ENCODE peak calls at places on chromosomes 16 and 17, in ten cellular contexts. U is CD8-positive, alpha-beta T cell; E is OCI-LY7; N is dorsolateral prefrontal cortex; I is lower leg skin; O is uterus; B is lung; X is GM12865; Y is testis; G is tibial nerve. M is an unnamed sample.

GRCh38 chr17:35312790-35313711 is 60.4 kb downstream of the SLFN11 start:
- DNase-seq in U (peak; percentile 90), E (peak; percentile 66), N (no peak), I (peak; percentile 88), O (peak; percentile 51), B (peak; percentile 47), X (peak; percentile 84), Y (peak; percentile 53), G (no peak), M (peak; percentile 42)

GRCh38 chr17:68155692-68156091 is 92.2 kb upstream of the AMZ2 start:
- DNase-seq in U (no peak), E (no peak), N (no peak), I (no peak), O (no peak), B (no peak), X (no peak), Y (no peak), G (no peak), M (no peak)

GRCh38 chr16:86824751-86825310 is 246.5 kb downstream of the FOXL1 start:
- DNase-seq in U (no peak), E (no peak), N (no peak), I (peak; percentile 69), O (no peak), B (no peak), X (no peak), Y (no peak), G (no peak), M (no peak)

GRCh38 chr17:36590082-36590481 is 1.6 kb upstream of the DHRS11 start:
- DNase-seq in U (no peak), E (no peak), N (no peak), I (peak; percentile 5), O (no peak), B (no peak), X (peak; percentile 31), Y (no peak), G (no peak), M (no peak)

GRCh38 chr17:27089929-27090247 is 204.0 kb upstream of the WSB1 start:
- DNase-seq in U (no peak), E (no peak), N (no peak), I (no peak), O (no peak), B (no peak), X (no peak), Y (no peak), G (no peak), M (no peak)

GRCh38 chr16:61900482-61900881 is 135.8 kb downstream of the CDH8 start:
- DNase-seq in U (no peak), E (no peak), N (no peak), I (no peak), O (no peak), B (no peak), X (no peak), Y (no peak), G (no peak), M (no peak)

GRCh38 chr16:48323783-48324775 is 61.1 kb downstream of the SIAH1 start:
- DNase-seq in U (no peak), E (no peak), N (no peak), I (no peak), O (no peak), B (no peak), X (no peak), Y (no peak), G (no peak), M (no peak)

GRCh38 chr16:4697867-4698291 is 4.5 kb downstream of the NUDT16L1 start:
- DNase-seq in U (no peak), E (no peak), N (no peak), I (no peak), O (no peak), B (no peak), X (no peak), Y (no peak), G (no peak), M (no peak)

GRCh38 chr16:8878523-8878911 is 3.6 kb upstream of the LITAFD start:
- DNase-seq in U (no peak), E (no peak), N (no peak), I (no peak), O (no peak), B (no peak), X (no peak), Y (no peak), G (no peak), M (no peak)

GRCh38 chr16:88437367-88437964 is 15.6 kb upstream of the ZFPM1 start:
- DNase-seq in U (peak; percentile 79), E (peak; percentile 71), N (no peak), I (no peak), O (peak; percentile 35), B (peak; percentile 58), X (peak; percentile 59), Y (peak; percentile 58), G (no peak), M (no peak)

GRCh38 chr16:23863511-23864422 is 28.0 kb downstream of the PRKCB start:
- DNase-seq in U (no peak), E (peak; percentile 86), N (no peak), I (no peak), O (no peak), B (no peak), X (peak; percentile 85), Y (no peak), G (no peak), M (no peak)

GRCh38 chr16:725463-726187 is 618 bp downstream of the CCDC78 start:
- DNase-seq in U (no peak), E (no peak), N (no peak), I (no peak), O (no peak), B (no peak), X (no peak), Y (no peak), G (no peak), M (no peak)

GRCh38 chr16:50306287-50306686 is 39.9 kb downstream of the ADCY7 start:
- DNase-seq in U (no peak), E (no peak), N (peak; percentile 15), I (peak; percentile 76), O (no peak), B (no peak), X (no peak), Y (no peak), G (no peak), M (no peak)

GRCh38 chr16:15547768-15548096 is 95.2 kb downstream of the MARF1 start:
- DNase-seq in U (no peak), E (no peak), N (no peak), I (no peak), O (no peak), B (no peak), X (no peak), Y (no peak), G (no peak), M (no peak)

GRCh38 chr16:29310852-29311314 is 95.6 kb downstream of the NPIPB11 start:
- DNase-seq in U (no peak), E (no peak), N (no peak), I (no peak), O (peak; percentile 44), B (no peak), X (no peak), Y (peak; percentile 67), G (no peak), M (peak; percentile 75)

GRCh38 chr17:44967026-44967906 is 837 bp downstream of the C1QL1 start:
- DNase-seq in U (no peak), E (no peak), N (no peak), I (no peak), O (no peak), B (no peak), X (no peak), Y (no peak), G (no peak), M (no peak)

GRCh38 chr16:57727610-57728009 is 8.0 kb upstream of the KATNB1 start:
- DNase-seq in U (no peak), E (no peak), N (no peak), I (no peak), O (no peak), B (no peak), X (no peak), Y (no peak), G (no peak), M (no peak)
- TF ChIP-seq CTCF in U (no peak), E (no peak), N (no peak), I (no peak), O (no peak), B (no peak), X (no peak), Y (no peak), G (no peak), M (no peak)

GRCh38 chr17:39981207-39982068 is 831 bp downstream of the PSMD3 start:
- DNase-seq in U (no peak), E (peak; percentile 14), N (no peak), I (no peak), O (no peak), B (no peak), X (peak; percentile 14), Y (no peak), G (no peak), M (no peak)
- H3K4me3 ChIP-seq in U (peak overlapping the region; percentile 83), E (peak overlapping the region; percentile 96), N (peak overlapping the region; percentile 99), I (peak overlapping the region; percentile 97), O (peak overlapping the region; percentile 80), B (peak overlapping the region; percentile 100), X (peak overlapping the region; percentile 84), Y (peak overlapping the region; percentile 86), G (peak overlapping the region; percentile 87), M (peak overlapping the region; percentile 92)

GRCh38 chr17:40884708-40885512 is at the start of gene KRT20:
- DNase-seq in U (no peak), E (peak; percentile 9), N (no peak), I (no peak), O (no peak), B (no peak), X (no peak), Y (no peak), G (no peak), M (no peak)
- TF ChIP-seq CTCF in U (no peak), E (peak; percentile 56), N (no peak), I (no peak), O (no peak), B (no peak), X (no peak), Y (no peak), G (no peak), M (no peak)

DNA sequence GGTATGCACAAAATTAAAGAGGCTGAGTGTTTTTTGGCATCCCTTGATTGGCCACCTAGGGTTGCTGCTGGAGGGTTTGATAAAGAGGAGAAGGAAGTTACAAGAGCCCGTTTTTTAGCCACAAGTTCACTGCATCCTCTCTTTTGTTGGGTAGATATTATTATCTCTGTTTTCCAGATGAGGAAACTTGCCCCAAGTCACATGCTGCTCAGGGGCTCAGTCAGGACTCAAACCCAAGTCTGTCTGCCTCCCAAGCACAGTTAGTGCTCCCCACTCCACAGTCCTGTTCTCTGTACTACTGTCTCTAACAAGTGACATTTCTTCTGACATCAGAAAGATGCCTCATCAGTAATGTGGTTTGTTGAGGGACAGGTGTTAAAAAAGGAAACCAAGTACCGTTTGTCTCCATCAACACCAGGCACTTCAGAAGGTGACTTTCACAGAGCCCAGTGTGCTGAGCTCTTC is 1.4 kb downstream of the NT5M start:
- DNase-seq in U (no peak), E (peak; percentile 65), N (no peak), I (no peak), O (no peak), B (no peak), X (peak; percentile 31), Y (no peak), G (no peak), M (no peak)
- H3K4me3 ChIP-seq in U (no peak overlapping the region), E (peak overlapping the region; percentile 70), N (peak overlapping the region; percentile 74), I (no peak overlapping the region), O (no peak overlapping the region), B (no peak overlapping the region), X (no peak overlapping the region), Y (no peak overlapping the region), G (no peak overlapping the region), M (peak overlapping the region; percentile 58)